ENCODE peak calls at places on chromosomes 6 and 20, in ten cellular contexts. X is lower lobe of right lung; I is nucleus accumbens; G is DMS79; S is dermis microvascular lymphatic vessel endothelial cell; K is MV-4-11; H is central memory CD8-positive, alpha-beta T cell; A is A549; Q is HTR-8/SVneo; E is foreskin fibroblast. O is an unnamed sample.

GRCh38 chr6:46234156-46234556 is 63.4 kb upstream of the ENPP5 start:
- DNase-seq in X (no peak), I (no peak), G (no peak), S (no peak), K (no peak), H (no peak), A (no peak), Q (no peak), E (no peak), O (no peak)

GRCh38 chr20:2307136-2307535 is 11.3 kb downstream of the TGM3 start:
- DNase-seq in X (no peak), I (no peak), G (no peak), S (no peak), K (no peak), H (no peak), A (no peak), Q (no peak), E (no peak), O (no peak)

GRCh38 chr6:137827977-137828815 is 38.9 kb upstream of the TNFAIP3 start:
- DNase-seq in X (no peak), I (no peak), G (no peak), S (no peak), K (no peak), H (no peak), A (no peak), Q (no peak), E (no peak), O (no peak)

GRCh38 chr20:15122613-15123012 is 785.2 kb upstream of the FLRT3 start:
- DNase-seq in X (no peak), I (no peak), G (no peak), S (no peak), K (no peak), H (no peak), A (no peak), Q (no peak), E (no peak), O (no peak)

GRCh38 chr6:116266803-116267202 is 12.9 kb downstream of the TSPYL1 start:
- DNase-seq in X (no peak), I (no peak), G (no peak), S (no peak), K (no peak), H (no peak), A (no peak), Q (no peak), E (peak), O (no peak)

GRCh38 chr20:46803446-46804020 is 91.1 kb upstream of the EYA2 start:
- DNase-seq in X (no peak), I (no peak), G (no peak), S (no peak), K (peak), H (no peak), A (no peak), Q (no peak), E (no peak), O (no peak)

GRCh38 chr6:134593887-134594286 is 276.0 kb upstream of the SGK1 start:
- DNase-seq in X (peak), I (peak), G (no peak), S (no peak), K (peak), H (no peak), A (no peak), Q (no peak), E (no peak), O (no peak)

GRCh38 chr6:144744720-144745119 is 459.6 kb downstream of the UTRN start:
- DNase-seq in X (no peak), I (no peak), G (no peak), S (no peak), K (no peak), H (no peak), A (no peak), Q (no peak), E (no peak), O (no peak)

GRCh38 chr6:10658910-10659696 is 35.3 kb downstream of the C6orf52 start:
- DNase-seq in X (no peak), I (no peak), G (no peak), S (no peak), K (no peak), H (no peak), A (no peak), Q (no peak), E (no peak), O (no peak)

GRCh38 chr6:44567406-44567805 is 179.9 kb downstream of the CDC5L start:
- DNase-seq in X (no peak), I (no peak), G (no peak), S (no peak), K (peak), H (no peak), A (no peak), Q (no peak), E (no peak), O (no peak)

GRCh38 chr6:3911614-3912336 is 62.6 kb downstream of the FAM50B start:
- DNase-seq in X (no peak), I (peak), G (no peak), S (peak), K (no peak), H (no peak), A (peak), Q (peak), E (peak), O (no peak)

GRCh38 chr20:32966881-32967781 is 37.1 kb downstream of the SUN5 start:
- DNase-seq in X (no peak), I (no peak), G (no peak), S (no peak), K (peak), H (peak), A (no peak), Q (no peak), E (no peak), O (peak)

GRCh38 chr6:89612121-89612520 is 26.4 kb downstream of the LYRM2 start:
- DNase-seq in X (no peak), I (no peak), G (no peak), S (no peak), K (no peak), H (no peak), A (no peak), Q (no peak), E (no peak), O (no peak)

GRCh38 chr20:376089-376488 is 4.5 kb upstream of the TRIB3 start:
- DNase-seq in X (no peak), I (no peak), G (no peak), S (no peak), K (no peak), H (no peak), A (no peak), Q (no peak), E (no peak), O (no peak)

GRCh38 chr20:51127713-51128112 is 104.8 kb upstream of the KCNG1 start:
- DNase-seq in X (no peak), I (no peak), G (no peak), S (no peak), K (no peak), H (no peak), A (no peak), Q (no peak), E (no peak), O (no peak)

GRCh38 chr6:163341671-163342070 is 72.8 kb upstream of the QKI start:
- DNase-seq in X (no peak), I (no peak), G (no peak), S (no peak), K (no peak), H (no peak), A (no peak), Q (no peak), E (no peak), O (no peak)

O was measured in GM13976.